ENCODE peak calls at places on chromosome 7, in four cellular contexts. J is WTC11, U is HepG2, O is K562. B is an unnamed sample.

GRCh38 chr7:506921-507622 is 12.6 kb downstream of the PDGFA start:
- DNase-seq in U (no peak), J (no peak), O (no peak), B (no peak)

GRCh38 chr7:158587425-158588084 is at the start of gene PTPRN2:
- DNase-seq in U (no peak), J (peak; percentile 59), O (peak; percentile 99), B (peak; percentile 100)

GRCh38 chr7:117086788-117087187 is 133.5 kb downstream of the ST7 start:
- DNase-seq in J (no peak), O (peak; percentile 67), U (no peak), B (no peak)

GRCh38 chr7:44284216-44284615 is 41.2 kb downstream of the CAMK2B start:
- DNase-seq in J (peak; percentile 8), U (no peak), O (no peak), B (no peak)

GRCh38 chr7:2892571-2892970 is 48.5 kb upstream of the GNA12 start:
- DNase-seq in J (no peak), U (no peak), O (no peak), B (no peak)

GRCh38 chr7:97733276-97734206 is 1.7 kb downstream of the TAC1 start:
- DNase-seq in U (no peak), O (no peak), J (peak; percentile 69), B (peak; percentile 9)

GRCh38 chr7:3089493-3089892 is 45.8 kb upstream of the CARD11 start:
- DNase-seq in J (peak; percentile 77), U (peak; percentile 27), O (peak; percentile 50), B (peak; percentile 62)

GRCh38 chr7:157676456-157677255 is 339.9 kb downstream of the DNAJB6 start:
- DNase-seq in J (no peak), O (no peak), U (no peak), B (no peak)

GRCh38 chr7:77866791-77867190 is 68.2 kb downstream of the PHTF2 start:
- DNase-seq in U (peak; percentile 60), O (no peak), J (no peak), B (no peak)

GRCh38 chr7:157707983-157708720 is 371.3 kb downstream of the DNAJB6 start:
- DNase-seq in U (no peak), O (no peak), J (no peak), B (no peak)

GRCh38 chr7:131369354-131369753 is 41.7 kb downstream of the MKLN1 start:
- DNase-seq in O (no peak), U (no peak), J (no peak), B (no peak)

GRCh38 chr7:87144173-87144657 is 8.0 kb upstream of the DMTF1 start:
- DNase-seq in U (no peak), J (no peak), O (no peak), B (no peak)

GRCh38 chr7:19619122-19619521 is 89.7 kb downstream of the POLR1F start:
- DNase-seq in O (no peak), U (no peak), J (no peak), B (no peak)

GRCh38 chr7:158102897-158103296 is 484.7 kb downstream of the PTPRN2 start:
- DNase-seq in O (no peak), J (no peak), U (no peak), B (no peak)

GRCh38 chr7:73572767-73573186 is 5.6 kb downstream of the TBL2 start:
- DNase-seq in U (no peak), O (peak; percentile 89), J (no peak), B (no peak)

GRCh38 chr7:135923700-135924261 is 53.4 kb downstream of the MTPN start:
- DNase-seq in J (no peak), O (peak; percentile 89), U (no peak), B (no peak)

GRCh38 chr7:75038508-75038907 is 35.1 kb downstream of the RCC1L start:
- DNase-seq in U (no peak), O (no peak), J (no peak), B (no peak)

GRCh38 chr7:65951837-65952578 is 30.0 kb downstream of the GUSB start:
- DNase-seq in O (no peak), U (no peak), J (no peak), B (no peak)

GRCh38 chr7:76201732-76202665 is at the start of gene SRRM3:
- DNase-seq in O (peak; percentile 85), J (peak; percentile 91), U (peak; percentile 63), B (peak; percentile 93)

GRCh38 chr7:262251-262572 is 27.8 kb upstream of the FOXL3 start:
- DNase-seq in U (no peak), O (no peak), J (no peak), B (no peak)

GRCh38 chr7:158343526-158343925 is 244.1 kb downstream of the PTPRN2 start:
- DNase-seq in O (no peak), U (no peak), J (no peak), B (no peak)

GRCh38 chr7:110001254-110001938 is 1089.5 kb upstream of the LRRN3 start:
- DNase-seq in U (no peak), J (no peak), O (no peak), B (no peak)

GRCh38 chr7:76296743-76297740 is 5.4 kb upstream of the HSPB1 start:
- DNase-seq in J (no peak), O (no peak), U (peak; percentile 28), B (no peak)

GRCh38 chr7:112649560-112649959 is 140.6 kb downstream of the TMEM168 start:
- DNase-seq in J (no peak), O (no peak), U (no peak), B (no peak)
- TF ChIP-seq ELF4 in J (no peak), O (no peak), U (no peak), B (no peak)

GRCh38 chr7:36969376-36969775 is 245.1 kb upstream of the AOAH start:
- DNase-seq in J (no peak), U (no peak), O (no peak), B (no peak)

GRCh38 chr7:36966039-36966438 is 241.7 kb upstream of the AOAH start:
- DNase-seq in U (no peak), J (no peak), O (no peak), B (no peak)

GRCh38 chr7:36965625-36966024 is 241.3 kb upstream of the AOAH start:
- DNase-seq in J (no peak), U (no peak), O (no peak), B (no peak)

GRCh38 chr7:36966636-36967035 is 242.3 kb upstream of the AOAH start:
- DNase-seq in J (no peak), O (no peak), U (no peak), B (no peak)

GRCh38 chr7:36967387-36967786 is 243.1 kb upstream of the AOAH start:
- DNase-seq in J (peak; percentile 65), U (peak; percentile 79), O (peak; percentile 48), B (peak; percentile 74)
- TF ChIP-seq ELF4 in J (no peak), U (no peak), O (no peak), B (no peak)

GRCh38 chr7:108441392-108441955 is 14.8 kb downstream of the NRCAM start:
- DNase-seq in J (no peak), O (no peak), U (no peak), B (no peak)

GRCh38 chr7:108436906-108437305 is 19.3 kb downstream of the NRCAM start:
- DNase-seq in J (no peak), U (no peak), O (no peak), B (no peak)

GRCh38 chr7:108440613-108441012 is 15.6 kb downstream of the NRCAM start:
- DNase-seq in O (no peak), U (no peak), J (no peak), B (no peak)

GRCh38 chr7:108442039-108442568 is 14.1 kb downstream of the NRCAM start:
- DNase-seq in U (no peak), O (no peak), J (no peak), B (no peak)
- TF ChIP-seq ELF4 in U (no peak), O (no peak), J (no peak), B (no peak)

DNA sequence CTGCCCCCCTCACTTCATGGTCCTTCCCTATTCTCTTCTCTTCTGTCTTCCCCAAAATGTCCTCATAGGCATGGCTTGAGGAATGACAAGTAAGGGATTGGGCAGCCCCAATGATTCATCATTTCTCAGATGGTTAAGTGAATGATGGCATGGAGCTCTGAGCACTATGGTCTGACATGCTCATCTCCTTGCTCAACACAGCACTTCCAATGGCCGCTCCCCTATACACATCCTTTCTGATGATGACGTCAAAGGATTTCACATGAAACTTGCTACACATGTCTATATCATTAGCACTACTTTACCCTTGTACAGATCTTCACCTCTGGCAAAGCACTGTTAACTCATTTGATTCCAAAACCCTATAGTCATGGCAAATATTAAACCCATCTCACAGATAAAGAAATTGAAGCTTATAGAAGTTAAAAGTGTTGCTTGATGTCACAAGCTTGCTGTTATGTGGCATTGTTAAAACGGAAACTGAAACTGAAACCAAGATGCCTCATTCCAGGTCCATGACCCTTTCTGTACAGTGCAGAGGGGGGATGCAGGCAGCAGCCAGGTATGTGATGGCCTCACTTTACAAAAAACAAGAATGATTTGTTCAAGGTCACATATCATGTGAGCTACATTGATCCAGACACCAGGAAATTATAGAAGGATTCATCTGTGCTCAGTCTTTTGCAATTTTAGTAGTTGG is 90.0 kb upstream of the PLXNA4 start:
- DNase-seq in U (no peak), O (no peak), J (no peak), B (no peak)
- TF ChIP-seq ELF4 in U (no peak), O (no peak), J (no peak), B (no peak)

GRCh38 chr7:1576521-1577253 is 6.9 kb upstream of the PSMG3 start:
- DNase-seq in U (no peak), J (peak; percentile 54), O (no peak), B (no peak)
- TF ChIP-seq ELF4 in U (no peak), J (no peak), O (no peak), B (no peak)

DNA sequence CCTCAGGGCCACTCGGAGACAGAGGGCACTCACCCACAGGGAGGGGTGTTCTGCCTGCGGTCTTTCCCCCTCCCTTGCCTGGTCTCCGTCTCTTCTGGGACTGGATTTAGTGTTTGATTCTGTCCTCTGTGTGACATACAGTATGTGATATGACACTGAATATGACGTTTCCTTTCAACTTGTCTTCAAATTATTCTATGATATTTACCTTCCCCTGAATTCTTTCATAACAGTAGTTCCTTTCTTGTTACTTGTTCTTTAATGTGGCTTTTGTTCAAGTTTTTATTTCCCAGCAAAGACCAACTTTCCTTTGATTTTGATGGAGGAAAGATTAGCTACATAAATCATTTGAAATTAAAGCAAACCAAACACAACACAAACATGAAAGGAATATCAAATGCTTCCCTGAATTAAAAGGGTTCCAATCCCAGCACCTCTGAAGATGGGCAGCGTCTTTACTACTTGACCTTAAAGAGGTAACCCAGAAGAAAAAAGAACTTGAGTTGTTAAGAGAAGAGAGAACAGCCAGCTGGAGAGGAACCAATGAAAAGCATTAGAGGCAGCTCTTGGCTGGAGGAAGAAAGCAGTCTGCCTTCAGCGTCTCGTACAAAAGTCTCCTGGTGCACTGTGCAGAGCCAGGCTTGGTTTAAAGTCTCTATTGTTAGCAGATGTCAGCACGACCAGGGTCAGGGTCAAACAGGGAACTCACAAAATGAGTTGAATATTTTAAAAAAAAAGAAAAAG is 18.3 kb upstream of the RHEB start:
- DNase-seq in O (no peak), U (no peak), J (no peak), B (no peak)
- TF ChIP-seq ELF4 in O (no peak), U (no peak), J (no peak), B (no peak)

B was measured in HEK293T.